ENCODE peak calls at places on chromosomes 7 and 10, in ten cellular contexts. L is Right ventricle myocardium superior, R is GM13977, M is NCI-H2171, B is epithelial cell of esophagus, V is endothelial cell, A is retina, O is H7, I is coronary artery, Z is upper lobe of right lung. Y is an unnamed sample.

GRCh38 chr10:74047871-74048270 is 50.0 kb downstream of the VCL start:
- DNase-seq in L (no peak), R (no peak), M (no peak), B (no peak), V (no peak), A (no peak), O (no peak), I (no peak), Z (no peak), Y (no peak)

GRCh38 chr10:63054889-63055606 is 78.1 kb upstream of the NRBF2 start:
- DNase-seq in L (no peak), R (no peak), M (no peak), B (peak; percentile 60), V (no peak), A (no peak), O (no peak), I (no peak), Z (no peak), Y (no peak)

GRCh38 chr7:98420966-98421612 is 20.2 kb upstream of the BAIAP2L1 start:
- DNase-seq in L (peak; percentile 64), R (peak; percentile 79), M (peak; percentile 74), B (peak; percentile 89), V (peak; percentile 71), A (peak; percentile 57), O (peak; percentile 93), I (no peak), Z (peak; percentile 90), Y (peak; percentile 80)

GRCh38 chr10:124508070-124508667 is 46.5 kb downstream of the LHPP start:
- DNase-seq in L (no peak), R (no peak), M (no peak), B (no peak), V (no peak), A (no peak), O (peak; percentile 47), I (no peak), Z (no peak), Y (no peak)

GRCh38 chr7:123612024-123612423 is 10.4 kb downstream of the ASB15 start:
- DNase-seq in L (no peak), R (no peak), M (no peak), B (no peak), V (no peak), A (no peak), O (no peak), I (no peak), Z (no peak), Y (no peak)

GRCh38 chr7:21923663-21924062 is 22.0 kb downstream of the CDCA7L start:
- DNase-seq in L (no peak), R (no peak), M (peak; percentile 19), B (no peak), V (no peak), A (no peak), O (no peak), I (no peak), Z (no peak), Y (no peak)

GRCh38 chr7:1844956-1845390 is 174.9 kb downstream of the ELFN1 start:
- DNase-seq in L (peak; percentile 32), R (no peak), M (no peak), B (no peak), V (no peak), A (peak; percentile 56), O (no peak), I (peak; percentile 73), Z (peak; percentile 61), Y (peak; percentile 73)

GRCh38 chr7:139895141-139895829 is 66.2 kb downstream of the TBXAS1 start:
- DNase-seq in L (no peak), R (no peak), M (no peak), B (no peak), V (no peak), A (no peak), O (no peak), I (peak; percentile 61), Z (no peak), Y (no peak)

GRCh38 chr10:61398730-61399129 is 54.5 kb downstream of the TMEM26 start:
- DNase-seq in L (no peak), R (no peak), M (no peak), B (no peak), V (no peak), A (no peak), O (no peak), I (no peak), Z (no peak), Y (no peak)

GRCh38 chr7:4861673-4862072 is at the start of gene PAPOLB:
- DNase-seq in L (no peak), R (no peak), M (no peak), B (no peak), V (no peak), A (peak; percentile 80), O (peak; percentile 43), I (peak; percentile 50), Z (no peak), Y (peak; percentile 73)